ENCODE peak calls at places on chromosomes 4 and X, in eight cellular contexts. One of them, this sample, is unnamed.

GRCh38 chrX:71181558-71181909 is 36.9 kb downstream of the NLGN3 start:
- DNase-seq in fibroblast of lung: no peak
- DNase-seq in tibial nerve: no peak
- DNase-seq in esophagus squamous epithelium: no peak
- DNase-seq in lower lobe of right lung: no peak
- DNase-seq in small intestine: no peak
- DNase-seq in adrenal gland: peak; percentile 28
- DNase-seq in AG04450: no peak
- DNase-seq in this sample: no peak

GRCh38 chrX:153488231-153488914 is 6.4 kb upstream of the BGN start:
- DNase-seq in AG04450: no peak
- DNase-seq in tibial nerve: no peak
- DNase-seq in fibroblast of lung: peak; percentile 45
- DNase-seq in adrenal gland: peak; percentile 33
- DNase-seq in small intestine: no peak
- DNase-seq in lower lobe of right lung: no peak
- DNase-seq in esophagus squamous epithelium: no peak
- DNase-seq in this sample: no peak

GRCh38 chr4:10180603-10180926 is 64.0 kb upstream of the WDR1 start:
- DNase-seq in esophagus squamous epithelium: no peak
- DNase-seq in fibroblast of lung: no peak
- DNase-seq in adrenal gland: no peak
- DNase-seq in small intestine: no peak
- DNase-seq in lower lobe of right lung: no peak
- DNase-seq in AG04450: no peak
- DNase-seq in tibial nerve: no peak
- DNase-seq in this sample: no peak

GRCh38 chr4:21641696-21642095 is 306.9 kb downstream of the KCNIP4 start:
- DNase-seq in fibroblast of lung: no peak
- DNase-seq in AG04450: no peak
- DNase-seq in lower lobe of right lung: no peak
- DNase-seq in adrenal gland: no peak
- DNase-seq in small intestine: no peak
- DNase-seq in esophagus squamous epithelium: no peak
- DNase-seq in tibial nerve: no peak
- DNase-seq in this sample: no peak

GRCh38 chrX:152313529-152314302 is 137.4 kb downstream of the GABRA3 start:
- DNase-seq in lower lobe of right lung: no peak
- DNase-seq in adrenal gland: no peak
- DNase-seq in AG04450: no peak
- DNase-seq in esophagus squamous epithelium: no peak
- DNase-seq in tibial nerve: no peak
- DNase-seq in small intestine: no peak
- DNase-seq in fibroblast of lung: no peak
- DNase-seq in this sample: no peak

GRCh38 chr4:123558865-123559264 is 162.3 kb downstream of the SPRY1 start:
- DNase-seq in esophagus squamous epithelium: no peak
- DNase-seq in fibroblast of lung: no peak
- DNase-seq in lower lobe of right lung: no peak
- DNase-seq in small intestine: no peak
- DNase-seq in tibial nerve: no peak
- DNase-seq in AG04450: no peak
- DNase-seq in adrenal gland: no peak
- DNase-seq in this sample: no peak

GRCh38 chr4:17511041-17511949 is 595 bp downstream of the QDPR start:
- DNase-seq in lower lobe of right lung: peak; percentile 82
- DNase-seq in tibial nerve: peak; percentile 19
- DNase-seq in small intestine: peak; percentile 70
- DNase-seq in fibroblast of lung: peak; percentile 41
- DNase-seq in esophagus squamous epithelium: peak; percentile 4
- DNase-seq in adrenal gland: peak; percentile 74
- DNase-seq in AG04450: no peak
- DNase-seq in this sample: no peak

GRCh38 chrX:132488092-132488749 is 617 bp downstream of the MBNL3 start:
- DNase-seq in fibroblast of lung: peak; percentile 58
- DNase-seq in AG04450: no peak
- DNase-seq in lower lobe of right lung: no peak
- DNase-seq in tibial nerve: no peak
- DNase-seq in small intestine: peak; percentile 27
- DNase-seq in esophagus squamous epithelium: no peak
- DNase-seq in adrenal gland: peak; percentile 35
- DNase-seq in this sample: no peak

GRCh38 chr4:9808077-9808476 is 26.6 kb downstream of the DRD5 start:
- DNase-seq in adrenal gland: no peak
- DNase-seq in AG04450: no peak
- DNase-seq in lower lobe of right lung: no peak
- DNase-seq in fibroblast of lung: no peak
- DNase-seq in esophagus squamous epithelium: no peak
- DNase-seq in tibial nerve: no peak
- DNase-seq in small intestine: no peak
- DNase-seq in this sample: no peak

GRCh38 chr4:150209140-150209829 is 131.0 kb downstream of the DCLK2 start:
- DNase-seq in lower lobe of right lung: peak; percentile 64
- DNase-seq in small intestine: peak; percentile 11
- DNase-seq in tibial nerve: peak; percentile 41
- DNase-seq in AG04450: peak; percentile 44
- DNase-seq in esophagus squamous epithelium: no peak
- DNase-seq in adrenal gland: peak; percentile 58
- DNase-seq in fibroblast of lung: peak; percentile 76
- DNase-seq in this sample: no peak

GRCh38 chr4:53476232-53477037 is 99.0 kb downstream of the FIP1L1 start:
- DNase-seq in fibroblast of lung: peak; percentile 97
- DNase-seq in lower lobe of right lung: no peak
- DNase-seq in adrenal gland: no peak
- DNase-seq in tibial nerve: no peak
- DNase-seq in small intestine: no peak
- DNase-seq in AG04450: peak; percentile 95
- DNase-seq in esophagus squamous epithelium: no peak
- DNase-seq in this sample: peak; percentile 87

GRCh38 chr4:100164808-100165760 is 25.2 kb downstream of the DDIT4L start:
- DNase-seq in small intestine: no peak
- DNase-seq in adrenal gland: no peak
- DNase-seq in tibial nerve: no peak
- DNase-seq in AG04450: no peak
- DNase-seq in esophagus squamous epithelium: no peak
- DNase-seq in lower lobe of right lung: no peak
- DNase-seq in fibroblast of lung: no peak
- DNase-seq in this sample: no peak

GRCh38 chr4:3529363-3529762 is 2.9 kb downstream of the LRPAP1 start:
- DNase-seq in tibial nerve: no peak
- DNase-seq in lower lobe of right lung: peak; percentile 81
- DNase-seq in fibroblast of lung: no peak
- DNase-seq in adrenal gland: peak; percentile 38
- DNase-seq in small intestine: no peak
- DNase-seq in AG04450: no peak
- DNase-seq in esophagus squamous epithelium: no peak
- DNase-seq in this sample: no peak

GRCh38 chrX:123324628-123325027 is 140.6 kb downstream of the GRIA3 start:
- DNase-seq in fibroblast of lung: no peak
- DNase-seq in esophagus squamous epithelium: no peak
- DNase-seq in adrenal gland: no peak
- DNase-seq in tibial nerve: no peak
- DNase-seq in lower lobe of right lung: no peak
- DNase-seq in AG04450: no peak
- DNase-seq in small intestine: no peak
- DNase-seq in this sample: no peak

GRCh38 chrX:150155396-150156048 is 207.6 kb upstream of the MAMLD1 start:
- DNase-seq in tibial nerve: no peak
- DNase-seq in AG04450: peak; percentile 10
- DNase-seq in small intestine: peak; percentile 65
- DNase-seq in adrenal gland: peak; percentile 68
- DNase-seq in fibroblast of lung: peak; percentile 71
- DNase-seq in lower lobe of right lung: no peak
- DNase-seq in esophagus squamous epithelium: no peak
- DNase-seq in this sample: no peak

GRCh38 chr4:98094118-98094517 is 49.2 kb downstream of the STPG2 start:
- DNase-seq in AG04450: no peak
- DNase-seq in tibial nerve: no peak
- DNase-seq in esophagus squamous epithelium: no peak
- DNase-seq in lower lobe of right lung: no peak
- DNase-seq in fibroblast of lung: no peak
- DNase-seq in small intestine: peak; percentile 65
- DNase-seq in adrenal gland: no peak
- DNase-seq in this sample: peak; percentile 31

GRCh38 chr4:177313263-177313662 is 3.6 kb downstream of the NEIL3 start:
- DNase-seq in adrenal gland: no peak
- DNase-seq in fibroblast of lung: peak; percentile 53
- DNase-seq in lower lobe of right lung: no peak
- DNase-seq in small intestine: no peak
- DNase-seq in tibial nerve: no peak
- DNase-seq in AG04450: no peak
- DNase-seq in esophagus squamous epithelium: no peak
- DNase-seq in this sample: no peak

GRCh38 chr4:162804323-162804924 is 362.3 kb downstream of the NAF1 start:
- DNase-seq in small intestine: no peak
- DNase-seq in tibial nerve: no peak
- DNase-seq in adrenal gland: no peak
- DNase-seq in lower lobe of right lung: no peak
- DNase-seq in fibroblast of lung: no peak
- DNase-seq in AG04450: no peak
- DNase-seq in esophagus squamous epithelium: no peak
- DNase-seq in this sample: no peak

DNA sequence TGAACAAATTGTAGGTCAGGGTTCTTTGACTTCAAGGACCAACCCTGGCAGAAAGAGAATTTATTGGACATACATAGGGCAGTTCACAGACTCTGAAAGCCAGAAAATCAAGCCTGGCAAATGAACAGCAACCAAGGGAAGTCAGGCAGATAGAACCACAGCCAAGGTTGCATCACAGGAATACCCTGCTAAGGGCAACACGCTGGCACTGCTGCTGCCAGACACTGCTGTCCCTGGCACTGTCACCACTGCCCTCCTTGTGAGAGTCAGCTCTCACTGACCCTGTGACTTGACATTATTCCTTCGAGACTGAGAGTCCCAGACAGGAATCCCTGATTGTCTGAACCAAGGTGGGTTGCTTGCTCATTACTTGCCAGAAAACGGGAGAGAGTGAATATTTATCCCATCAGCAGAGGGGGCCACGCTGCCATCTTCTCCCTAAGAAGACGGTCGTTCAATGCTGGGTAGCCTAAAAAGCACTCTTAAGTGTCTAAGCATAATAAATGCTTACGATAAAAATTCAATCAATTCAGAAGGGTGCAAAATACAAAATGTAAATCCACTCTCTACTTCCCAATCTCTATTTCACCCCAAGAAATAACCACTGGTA is 23.2 kb upstream of the PTTG2 start:
- DNase-seq in fibroblast of lung: no peak
- DNase-seq in lower lobe of right lung: no peak
- DNase-seq in small intestine: no peak
- DNase-seq in AG04450: no peak
- DNase-seq in esophagus squamous epithelium: no peak
- DNase-seq in adrenal gland: peak; percentile 73
- DNase-seq in tibial nerve: no peak
- DNase-seq in this sample: no peak
- H3K27ac ChIP-seq in fibroblast of lung: no peak overlapping the region
- H3K27ac ChIP-seq in lower lobe of right lung: no peak overlapping the region
- H3K27ac ChIP-seq in small intestine: no peak overlapping the region
- H3K27ac ChIP-seq in AG04450: no peak overlapping the region
- H3K27ac ChIP-seq in esophagus squamous epithelium: no peak overlapping the region
- H3K27ac ChIP-seq in adrenal gland: no peak overlapping the region
- H3K27ac ChIP-seq in tibial nerve: no peak overlapping the region
- H3K27ac ChIP-seq in this sample: no peak overlapping the region

GRCh38 chr4:76203541-76203940 is 10.1 kb downstream of the SCARB2 start:
- DNase-seq in AG04450: no peak
- DNase-seq in lower lobe of right lung: no peak
- DNase-seq in adrenal gland: no peak
- DNase-seq in tibial nerve: no peak
- DNase-seq in esophagus squamous epithelium: no peak
- DNase-seq in fibroblast of lung: no peak
- DNase-seq in small intestine: no peak
- DNase-seq in this sample: no peak

GRCh38 chr4:76199664-76200211 is 13.9 kb downstream of the SCARB2 start:
- DNase-seq in small intestine: peak; percentile 85
- DNase-seq in adrenal gland: no peak
- DNase-seq in esophagus squamous epithelium: no peak
- DNase-seq in AG04450: no peak
- DNase-seq in tibial nerve: no peak
- DNase-seq in lower lobe of right lung: no peak
- DNase-seq in fibroblast of lung: peak; percentile 26
- DNase-seq in this sample: no peak

GRCh38 chr4:76198411-76199237 is 15.0 kb downstream of the SCARB2 start:
- DNase-seq in esophagus squamous epithelium: no peak
- DNase-seq in fibroblast of lung: peak; percentile 93
- DNase-seq in lower lobe of right lung: peak; percentile 54
- DNase-seq in AG04450: peak; percentile 72
- DNase-seq in small intestine: peak; percentile 79
- DNase-seq in tibial nerve: peak; percentile 48
- DNase-seq in adrenal gland: peak; percentile 79
- DNase-seq in this sample: peak; percentile 54

GRCh38 chr4:76197971-76198410 is 15.6 kb downstream of the SCARB2 start:
- DNase-seq in AG04450: peak; percentile 32
- DNase-seq in small intestine: no peak
- DNase-seq in fibroblast of lung: peak; percentile 79
- DNase-seq in lower lobe of right lung: peak; percentile 59
- DNase-seq in esophagus squamous epithelium: no peak
- DNase-seq in adrenal gland: peak; percentile 39
- DNase-seq in tibial nerve: no peak
- DNase-seq in this sample: no peak

GRCh38 chr4:76200771-76201224 is 12.8 kb downstream of the SCARB2 start:
- DNase-seq in small intestine: peak; percentile 97
- DNase-seq in lower lobe of right lung: peak; percentile 59
- DNase-seq in AG04450: no peak
- DNase-seq in esophagus squamous epithelium: no peak
- DNase-seq in tibial nerve: no peak
- DNase-seq in fibroblast of lung: no peak
- DNase-seq in adrenal gland: no peak
- DNase-seq in this sample: no peak
- H3K27ac ChIP-seq in small intestine: peak overlapping the region; percentile 85
- H3K27ac ChIP-seq in lower lobe of right lung: peak overlapping the region; percentile 71
- H3K27ac ChIP-seq in AG04450: no peak overlapping the region
- H3K27ac ChIP-seq in esophagus squamous epithelium: peak overlapping the region; percentile 72
- H3K27ac ChIP-seq in tibial nerve: no peak overlapping the region
- H3K27ac ChIP-seq in fibroblast of lung: peak overlapping the region; percentile 73
- H3K27ac ChIP-seq in adrenal gland: no peak overlapping the region
- H3K27ac ChIP-seq in this sample: no peak overlapping the region

GRCh38 chrX:14497184-14497666 is 32.1 kb upstream of the GLRA2 start:
- DNase-seq in fibroblast of lung: peak; percentile 48
- DNase-seq in adrenal gland: no peak
- DNase-seq in tibial nerve: no peak
- DNase-seq in esophagus squamous epithelium: no peak
- DNase-seq in small intestine: peak; percentile 51
- DNase-seq in lower lobe of right lung: no peak
- DNase-seq in AG04450: no peak
- DNase-seq in this sample: no peak
- H3K27ac ChIP-seq in fibroblast of lung: peak overlapping the region; percentile 20
- H3K27ac ChIP-seq in adrenal gland: peak overlapping the region; percentile 0
- H3K27ac ChIP-seq in tibial nerve: no peak overlapping the region
- H3K27ac ChIP-seq in esophagus squamous epithelium: peak overlapping the region; percentile 28
- H3K27ac ChIP-seq in small intestine: peak overlapping the region; percentile 84
- H3K27ac ChIP-seq in lower lobe of right lung: peak overlapping the region; percentile 73
- H3K27ac ChIP-seq in AG04450: no peak overlapping the region
- H3K27ac ChIP-seq in this sample: no peak overlapping the region

DNA sequence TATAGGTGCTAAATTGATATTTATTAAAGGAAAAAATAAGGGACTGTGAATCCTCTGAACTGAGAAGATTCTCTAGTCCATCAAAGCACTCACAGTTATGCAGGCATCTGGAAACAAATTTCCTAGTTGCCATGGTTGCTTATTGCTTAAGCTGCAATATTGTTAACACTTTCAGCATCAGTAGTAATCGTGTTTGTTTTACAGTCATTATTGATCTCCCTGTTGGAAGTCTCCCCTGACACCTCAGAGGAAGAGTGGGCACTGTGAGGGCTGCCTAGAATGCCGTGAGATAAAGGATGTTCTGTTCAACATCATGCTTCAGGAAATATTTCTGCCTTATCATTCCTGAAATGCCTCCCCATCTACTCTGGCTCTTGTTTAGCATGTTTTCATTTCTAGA is 2004.3 kb upstream of the ADGRL3 start:
- DNase-seq in AG04450: no peak
- DNase-seq in fibroblast of lung: no peak
- DNase-seq in adrenal gland: no peak
- DNase-seq in lower lobe of right lung: no peak
- DNase-seq in esophagus squamous epithelium: no peak
- DNase-seq in tibial nerve: no peak
- DNase-seq in small intestine: no peak
- DNase-seq in this sample: no peak
- H3K27ac ChIP-seq in AG04450: no peak overlapping the region
- H3K27ac ChIP-seq in fibroblast of lung: no peak overlapping the region
- H3K27ac ChIP-seq in adrenal gland: no peak overlapping the region
- H3K27ac ChIP-seq in lower lobe of right lung: no peak overlapping the region
- H3K27ac ChIP-seq in esophagus squamous epithelium: no peak overlapping the region
- H3K27ac ChIP-seq in tibial nerve: no peak overlapping the region
- H3K27ac ChIP-seq in small intestine: no peak overlapping the region
- H3K27ac ChIP-seq in this sample: no peak overlapping the region

This sample was measured in epithelial cell of prostate.